ENCODE peak calls at places on chromosome 5, in five cellular contexts. B, I, S, Z and T are unnamed samples.

GRCh38 chr5:156477196-156477595 is 150.2 kb downstream of the SGCD start:
- DNase-seq in B (no peak), I (no peak), S (no peak), Z (no peak), T (no peak)

GRCh38 chr5:33275921-33276705 is 164.7 kb upstream of the TARS1 start:
- DNase-seq in B (no peak), I (no peak), S (no peak), Z (no peak), T (no peak)

GRCh38 chr5:160310910-160311295 is 1.5 kb downstream of the CCNJL start:
- DNase-seq in B (no peak), I (no peak), S (no peak), Z (no peak), T (no peak)

GRCh38 chr5:74850016-74850415 is 16.2 kb downstream of the FAM169A start:
- DNase-seq in B (no peak), I (no peak), S (no peak), Z (no peak), T (no peak)

GRCh38 chr5:7886849-7887460 is 18.0 kb downstream of the MTRR start:
- DNase-seq in B (no peak), I (peak), S (no peak), Z (no peak), T (peak)

GRCh38 chr5:135342227-135342859 is 56.7 kb downstream of the MACROH2A1 start:
- DNase-seq in B (no peak), I (no peak), S (no peak), Z (no peak), T (no peak)

GRCh38 chr5:94751456-94751855 is 133.0 kb downstream of the SLF1 start:
- DNase-seq in B (no peak), I (no peak), S (no peak), Z (no peak), T (peak)

GRCh38 chr5:82597437-82597836 is 319.3 kb upstream of the RPS23 start:
- DNase-seq in B (no peak), I (no peak), S (no peak), Z (no peak), T (peak)

GRCh38 chr5:1467341-1468246 is 22.4 kb upstream of the SLC6A3 start:
- DNase-seq in B (no peak), I (no peak), S (peak), Z (no peak), T (no peak)

GRCh38 chr5:69211200-69211599 is 21.8 kb downstream of the CENPH start:
- DNase-seq in B (no peak), I (no peak), S (no peak), Z (no peak), T (no peak)

GRCh38 chr5:72353046-72353445 is 32.9 kb downstream of the PTCD2 start:
- DNase-seq in B (no peak), I (no peak), S (no peak), Z (no peak), T (no peak)

GRCh38 chr5:36570696-36571095 is 35.7 kb upstream of the SLC1A3 start:
- DNase-seq in B (no peak), I (no peak), S (no peak), Z (no peak), T (no peak)

GRCh38 chr5:43073597-43074546 is 33.8 kb upstream of the ANXA2R start:
- DNase-seq in B (no peak), I (peak), S (no peak), Z (peak), T (peak)

GRCh38 chr5:77232959-77233358 is 22.5 kb downstream of the PDE8B start:
- DNase-seq in B (no peak), I (no peak), S (no peak), Z (no peak), T (no peak)

GRCh38 chr5:164009628-164010027 is 504.2 kb downstream of the MAT2B start:
- DNase-seq in B (no peak), I (no peak), S (no peak), Z (no peak), T (no peak)